ENCODE peak calls at places on chromosome 17, in ten cellular contexts. O, T, Q, Y, Z, B, M, H, V and C are unnamed samples.

GRCh38 chr17:5078106-5079028 is at the start of gene ZFP3:
- DNase-seq in O (peak; percentile 83), T (peak; percentile 26), Q (peak; percentile 89), Y (peak; percentile 56), Z (peak; percentile 58), B (peak; percentile 29), M (peak; percentile 55), H (peak; percentile 92), V (peak; percentile 95), C (peak; percentile 89)

GRCh38 chr17:58351710-58352017 is 337 bp downstream of the SUPT4H1 start:
- DNase-seq in O (no peak), T (no peak), Q (no peak), Y (no peak), Z (no peak), B (no peak), M (no peak), H (no peak), V (no peak), C (no peak)

GRCh38 chr17:41552455-41552854 is 19.4 kb downstream of the KRT9 start:
- DNase-seq in O (no peak), T (no peak), Q (no peak), Y (no peak), Z (no peak), B (no peak), M (no peak), H (no peak), V (no peak), C (no peak)

GRCh38 chr17:58341861-58342475 is 10.0 kb downstream of the SUPT4H1 start:
- DNase-seq in O (no peak), T (no peak), Q (no peak), Y (no peak), Z (no peak), B (no peak), M (no peak), H (no peak), V (no peak), C (no peak)

GRCh38 chr17:69959291-69959690 is 115.7 kb upstream of the KCNJ16 start:
- DNase-seq in O (no peak), T (peak; percentile 39), Q (no peak), Y (no peak), Z (no peak), B (no peak), M (no peak), H (no peak), V (no peak), C (no peak)

GRCh38 chr17:2800367-2800766 is 4.1 kb downstream of the RAP1GAP2 start:
- DNase-seq in O (no peak), T (no peak), Q (no peak), Y (no peak), Z (no peak), B (no peak), M (no peak), H (no peak), V (no peak), C (no peak)

GRCh38 chr17:28811594-28812135 is 30.9 kb downstream of the FAM222B start:
- DNase-seq in O (peak; percentile 24), T (no peak), Q (no peak), Y (no peak), Z (peak; percentile 56), B (no peak), M (peak; percentile 22), H (peak; percentile 59), V (no peak), C (no peak)

GRCh38 chr17:75844530-75845057 is 390 bp upstream of the UNC13D start:
- DNase-seq in O (no peak), T (no peak), Q (no peak), Y (no peak), Z (peak; percentile 92), B (no peak), M (no peak), H (peak; percentile 76), V (peak; percentile 73), C (no peak)

GRCh38 chr17:1434150-1434549 is 21.9 kb downstream of the CRK start:
- DNase-seq in O (peak; percentile 51), T (no peak), Q (no peak), Y (no peak), Z (no peak), B (no peak), M (peak; percentile 42), H (no peak), V (no peak), C (no peak)

GRCh38 chr17:82061047-82061925 is 4.3 kb downstream of the DUS1L start:
- DNase-seq in O (no peak), T (no peak), Q (no peak), Y (no peak), Z (no peak), B (no peak), M (no peak), H (no peak), V (peak; percentile 51), C (no peak)

GRCh38 chr17:31393749-31394146 is 2.3 kb downstream of the RAB11FIP4 start:
- DNase-seq in O (no peak), T (no peak), Q (no peak), Y (no peak), Z (no peak), B (no peak), M (no peak), H (no peak), V (no peak), C (peak; percentile 50)

GRCh38 chr17:15287533-15288267 is 22.6 kb upstream of the PMP22 start:
- DNase-seq in O (peak; percentile 42), T (no peak), Q (peak; percentile 26), Y (no peak), Z (no peak), B (no peak), M (no peak), H (no peak), V (no peak), C (no peak)

GRCh38 chr17:151886-152859 is 14.8 kb downstream of the SCGB1C2 start:
- DNase-seq in O (no peak), T (no peak), Q (no peak), Y (no peak), Z (no peak), B (no peak), M (peak; percentile 50), H (peak; percentile 33), V (peak; percentile 19), C (no peak)

GRCh38 chr17:28357061-28357900 is at the start of gene POLDIP2:
- DNase-seq in O (peak; percentile 92), T (peak; percentile 85), Q (peak; percentile 96), Y (peak; percentile 55), Z (peak; percentile 87), B (peak; percentile 96), M (peak; percentile 91), H (peak; percentile 96), V (peak; percentile 98), C (peak; percentile 96)

GRCh38 chr17:34207572-34207971 is 47.5 kb upstream of the CCL2 start:
- DNase-seq in O (no peak), T (no peak), Q (no peak), Y (no peak), Z (no peak), B (no peak), M (no peak), H (no peak), V (no peak), C (no peak)

GRCh38 chr17:74531231-74531761 is at the start of gene CD300LB:
- DNase-seq in O (no peak), T (no peak), Q (no peak), Y (no peak), Z (no peak), B (no peak), M (no peak), H (no peak), V (no peak), C (peak; percentile 68)

GRCh38 chr17:74528491-74529199 is 2.6 kb downstream of the CD300LB start:
- DNase-seq in O (no peak), T (no peak), Q (no peak), Y (peak; percentile 76), Z (no peak), B (no peak), M (no peak), H (no peak), V (peak; percentile 25), C (peak; percentile 43)

GRCh38 chr17:74529243-74529642 is 2.0 kb downstream of the CD300LB start:
- DNase-seq in O (no peak), T (no peak), Q (no peak), Y (no peak), Z (no peak), B (no peak), M (no peak), H (no peak), V (peak; percentile 26), C (peak; percentile 24)

GRCh38 chr17:74530751-74531150 is 524 bp downstream of the CD300LB start:
- DNase-seq in O (no peak), T (no peak), Q (no peak), Y (no peak), Z (no peak), B (no peak), M (no peak), H (no peak), V (peak; percentile 12), C (peak; percentile 33)

DNA sequence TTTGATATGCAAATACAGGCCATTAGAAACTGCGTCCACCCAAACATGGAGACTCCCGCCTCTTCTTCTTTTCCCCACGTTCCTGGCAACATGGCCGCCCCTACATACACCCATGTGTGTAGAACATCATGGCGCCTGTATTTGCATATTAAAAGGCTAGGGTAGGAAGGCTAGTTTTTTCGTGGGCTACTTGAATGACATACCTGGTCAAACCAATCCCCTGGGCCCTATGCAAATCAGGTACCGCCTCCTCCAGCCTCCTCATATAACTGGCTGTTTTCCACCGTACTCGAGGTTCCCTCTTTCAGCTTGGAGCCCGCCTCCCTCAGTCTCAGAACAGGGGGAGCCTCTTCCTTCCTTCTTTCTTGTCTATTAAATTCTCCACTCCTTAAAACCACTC is 840 bp upstream of the CD300LB start:
- DNase-seq in O (no peak), T (no peak), Q (no peak), Y (no peak), Z (no peak), B (no peak), M (no peak), H (no peak), V (no peak), C (peak; percentile 63)
- H3K4me3 ChIP-seq in O (no peak overlapping the region), T (no peak overlapping the region), Q (peak overlapping the region; percentile 17), Y (no peak overlapping the region), Z (no peak overlapping the region), B (no peak overlapping the region), M (no peak overlapping the region), H (no peak overlapping the region), V (no peak overlapping the region), C (no peak overlapping the region)

GRCh38 chr17:72587773-72588511 is 467.1 kb downstream of the SOX9 start:
- DNase-seq in O (no peak), T (no peak), Q (no peak), Y (no peak), Z (peak; percentile 75), B (no peak), M (peak; percentile 38), H (peak; percentile 54), V (no peak), C (no peak)
- TF ChIP-seq CTCF in O (peak; percentile 16), T (peak; percentile 14), Q (no peak), Y (no peak), Z (peak; percentile 20), B (peak; percentile 26), M (peak; percentile 35), H (no peak), V (no peak), C (no peak)

GRCh38 chr17:48563385-48563838 is 14.7 kb downstream of the HOXB4 start:
- DNase-seq in O (peak; percentile 28), T (no peak), Q (no peak), Y (no peak), Z (no peak), B (no peak), M (no peak), H (no peak), V (no peak), C (no peak)
- H3K4me3 ChIP-seq in O (peak overlapping the region; percentile 67), T (peak overlapping the region; percentile 82), Q (peak overlapping the region; percentile 53), Y (no peak overlapping the region), Z (no peak overlapping the region), B (no peak overlapping the region), M (peak overlapping the region; percentile 43), H (no peak overlapping the region), V (peak overlapping the region; percentile 63), C (peak overlapping the region; percentile 74)

GRCh38 chr17:44097110-44097810 is 26.2 kb downstream of the HDAC5 start:
- DNase-seq in O (peak; percentile 43), T (peak; percentile 48), Q (peak; percentile 79), Y (no peak), Z (peak; percentile 65), B (no peak), M (peak; percentile 53), H (peak; percentile 55), V (peak; percentile 91), C (no peak)
- TF ChIP-seq CTCF in O (no peak), T (no peak), Q (no peak), Y (no peak), Z (no peak), B (no peak), M (peak; percentile 28), H (no peak), V (no peak), C (no peak)